ENCODE peak calls at places on chromosome 13, in ten cellular contexts. W is T-helper 1 cell; I is NAMALWA; N is GM10248; R is stimulated activated CD4-positive, alpha-beta T cell treated with anti-CD3 and anti-CD28 coated beads, Interleukin-4, amount 100 ng/mL, for 24 hours; J is left colon; L is AG04450; A is GM18507; V is hypothalamus; H is cortex of kidney. Y is an unnamed sample.

GRCh38 chr13:52884429-52884828 is 36.0 kb upstream of the PCDH8 start:
- DNase-seq in L (no peak), A (no peak), R (no peak), I (no peak), N (no peak), H (no peak), J (no peak), W (no peak), V (no peak), Y (no peak)

GRCh38 chr13:31154939-31155338 is 6.8 kb downstream of the HSPH1 start:
- DNase-seq in V (no peak), A (no peak), W (no peak), N (no peak), H (no peak), J (no peak), I (no peak), L (no peak), R (no peak), Y (no peak)

GRCh38 chr13:36815069-36815468 is 4.0 kb upstream of the RFXAP start:
- DNase-seq in W (no peak), R (no peak), H (no peak), V (no peak), J (no peak), A (no peak), I (peak), L (no peak), N (no peak), Y (no peak)

GRCh38 chr13:112952759-112953541 is 16.1 kb upstream of the MCF2L start:
- DNase-seq in A (no peak), H (no peak), V (no peak), N (no peak), I (no peak), W (no peak), L (no peak), J (no peak), R (no peak), Y (no peak)

GRCh38 chr13:25971499-25972145 is 80.2 kb downstream of the SHISA2 start:
- DNase-seq in V (no peak), W (no peak), R (peak), I (no peak), A (no peak), J (no peak), H (no peak), N (no peak), L (no peak), Y (no peak)

GRCh38 chr13:65756071-65756671 is 1474.0 kb downstream of the PCDH9 start:
- DNase-seq in R (no peak), J (no peak), N (no peak), V (no peak), H (no peak), W (no peak), A (no peak), L (no peak), I (no peak), Y (no peak)

GRCh38 chr13:31090921-31091624 is 70.6 kb downstream of the HSPH1 start:
- DNase-seq in W (no peak), A (no peak), J (no peak), N (no peak), V (no peak), I (no peak), R (no peak), L (no peak), H (no peak), Y (no peak)

GRCh38 chr13:32472194-32472621 is 44.3 kb upstream of the N4BP2L1 start:
- DNase-seq in L (no peak), H (no peak), R (no peak), W (no peak), N (peak), J (no peak), V (no peak), I (no peak), A (no peak), Y (no peak)

GRCh38 chr13:51101636-51102218 is 9.3 kb downstream of the C13orf42 start:
- DNase-seq in N (no peak), R (no peak), I (no peak), L (no peak), H (no peak), A (no peak), W (no peak), V (no peak), J (no peak), Y (no peak)

GRCh38 chr13:43785681-43786471 is 896 bp downstream of the ENOX1 start:
- DNase-seq in W (no peak), N (peak), J (peak), V (peak), R (peak), H (no peak), A (no peak), L (peak), I (no peak), Y (peak)

GRCh38 chr13:48429886-48430285 is 17.0 kb upstream of the LPAR6 start:
- DNase-seq in R (no peak), I (no peak), W (no peak), H (no peak), L (no peak), V (no peak), A (peak), N (peak), J (no peak), Y (no peak)

GRCh38 chr13:92974905-92975429 is 251.6 kb upstream of the GPC6 start:
- DNase-seq in V (no peak), I (no peak), J (no peak), R (no peak), H (no peak), W (no peak), A (no peak), N (peak), L (no peak), Y (no peak)

GRCh38 chr13:111531505-111531904 is 211.1 kb downstream of the TEX29 start:
- DNase-seq in V (no peak), N (no peak), A (no peak), L (no peak), R (no peak), J (peak), I (peak), W (no peak), H (no peak), Y (no peak)

Y was measured in GM12891.